ENCODE peak calls at places on chromosomes 5 and 9, in five cellular contexts. I, Y, C, S and Q are unnamed samples.

GRCh38 chr5:633521-633955 is 21.4 kb downstream of the CEP72 start:
- DNase-seq in I (no peak), Y (peak), S (no peak), C (no peak), Q (no peak)

GRCh38 chr5:14165375-14166091 is 22.4 kb downstream of the TRIO start:
- DNase-seq in S (no peak), C (no peak), I (no peak), Y (peak), Q (no peak)

GRCh38 chr5:143014017-143014651 is 244.0 kb downstream of the ARHGAP26 start:
- DNase-seq in Y (no peak), C (no peak), S (peak), I (no peak), Q (peak)

GRCh38 chr5:111829701-111830100 is 72.7 kb upstream of the NREP start:
- DNase-seq in I (no peak), C (no peak), S (no peak), Y (peak), Q (no peak)

GRCh38 chr5:113000466-113000865 is 23.9 kb downstream of the DCP2 start:
- DNase-seq in Y (peak), C (no peak), I (no peak), S (no peak), Q (no peak)

GRCh38 chr9:116286287-116286686 is 132.7 kb downstream of the PAPPA start:
- DNase-seq in Y (no peak), C (no peak), I (no peak), S (no peak), Q (no peak)

GRCh38 chr9:105693435-105694275 is 686 bp upstream of the TMEM38B start:
- DNase-seq in C (no peak), S (no peak), Y (peak), I (no peak), Q (peak)

GRCh38 chr5:88829053-88829452 is 53.9 kb downstream of the MEF2C start:
- DNase-seq in S (no peak), Y (no peak), I (no peak), C (no peak), Q (peak)

GRCh38 chr5:80083115-80083890 is 48.2 kb downstream of the THBS4 start:
- DNase-seq in S (no peak), Y (peak), C (peak), I (peak), Q (peak)

GRCh38 chr9:126371007-126371870 is 44.6 kb downstream of the MVB12B start:
- DNase-seq in S (no peak), C (no peak), Y (no peak), I (no peak), Q (no peak)

GRCh38 chr5:138884554-138884953 is 9.4 kb upstream of the LRRTM2 start:
- DNase-seq in Y (no peak), C (no peak), S (no peak), I (no peak), Q (no peak)

GRCh38 chr9:84271887-84272556 is 68.5 kb downstream of the SLC28A3 start:
- DNase-seq in I (no peak), C (no peak), Y (peak), S (no peak), Q (no peak)

GRCh38 chr9:101458955-101459631 is 23.5 kb upstream of the ALDOB start:
- DNase-seq in S (no peak), C (peak), Y (peak), I (peak), Q (peak)

GRCh38 chr9:137433349-137433915 is 7.7 kb downstream of the ENTPD8 start:
- DNase-seq in S (no peak), Y (no peak), C (no peak), I (no peak), Q (no peak)

GRCh38 chr5:140246378-140247122 is 56.4 kb downstream of the PFDN1 start:
- DNase-seq in Y (peak), C (no peak), I (no peak), S (peak), Q (no peak)

GRCh38 chr9:136769710-136770191 is 5.4 kb upstream of the LCN15 start:
- DNase-seq in Y (no peak), C (no peak), I (no peak), S (no peak), Q (peak)

GRCh38 chr5:17224858-17225436 is 7.5 kb downstream of the BASP1 start:
- DNase-seq in C (peak), I (no peak), S (no peak), Y (peak), Q (peak)

GRCh38 chr5:99034336-99034735 is 105.5 kb upstream of the CHD1 start:
- DNase-seq in C (no peak), Y (peak), I (no peak), S (no peak), Q (no peak)

GRCh38 chr5:2250365-2250950 is 367.7 kb upstream of the IRX4 start:
- DNase-seq in C (no peak), I (no peak), S (no peak), Y (no peak), Q (no peak)

GRCh38 chr5:147547730-147548129 is 37.9 kb upstream of the DPYSL3 start:
- DNase-seq in C (no peak), I (no peak), Y (peak), S (no peak), Q (no peak)

GRCh38 chr9:119026120-119026519 is 343.1 kb downstream of the BRINP1 start:
- DNase-seq in C (no peak), S (peak), Y (no peak), I (no peak), Q (no peak)

GRCh38 chr9:86705474-86705873 is 241.8 kb downstream of the GAS1 start:
- DNase-seq in Y (peak), C (no peak), I (no peak), S (no peak), Q (no peak)

GRCh38 chr5:8906303-8906967 is 639.4 kb downstream of the SEMA5A start:
- DNase-seq in C (no peak), Y (peak), S (no peak), I (no peak), Q (no peak)

GRCh38 chr5:168827636-168828035 is 248.5 kb upstream of the PANK3 start:
- DNase-seq in C (no peak), I (no peak), S (no peak), Y (no peak), Q (no peak)

GRCh38 chr9:133226219-133227171 is 17.4 kb upstream of the OBP2B start:
- DNase-seq in I (no peak), Y (no peak), S (no peak), C (no peak), Q (no peak)

GRCh38 chr5:116454417-116454927 is 120.2 kb downstream of the SEMA6A start:
- DNase-seq in S (no peak), Y (peak), I (peak), C (peak), Q (no peak)